ENCODE peak calls at places on chromosomes 7 and 10, in nine cellular contexts. Z is spleen, S is upper lobe of left lung, L is suprapubic skin, Y is stomach, A is HCT116, H is GM12891, M is transverse colon, X is breast epithelium. K is an unnamed sample.

GRCh38 chr7:51054231-51054630 is 262.4 kb downstream of the COBL start:
- DNase-seq in Z (no peak), S (peak; percentile 44), L (no peak), Y (no peak), A (no peak), H (no peak), M (no peak), X (no peak), K (no peak)

GRCh38 chr7:22865607-22865970 is 42.9 kb upstream of the TOMM7 start:
- DNase-seq in Z (no peak), S (no peak), L (no peak), Y (no peak), A (no peak), H (no peak), M (no peak), X (no peak), K (no peak)

GRCh38 chr10:125783957-125784356 is 8.3 kb upstream of the MMP21 start:
- DNase-seq in Z (no peak), S (no peak), L (no peak), Y (no peak), A (no peak), H (no peak), M (no peak), X (no peak), K (no peak)

GRCh38 chr10:97291357-97292096 is 910 bp downstream of the ARHGAP19 start:
- DNase-seq in Z (no peak), S (no peak), L (no peak), Y (no peak), A (no peak), H (no peak), M (no peak), X (no peak), K (no peak)

GRCh38 chr7:146499970-146500369 is 383.4 kb downstream of the CNTNAP2 start:
- DNase-seq in Z (no peak), S (no peak), L (no peak), Y (no peak), A (no peak), H (no peak), M (no peak), X (no peak), K (no peak)

GRCh38 chr10:96271017-96271815 is at the start of gene BLNK:
- DNase-seq in Z (peak; percentile 82), S (no peak), L (peak; percentile 76), Y (peak; percentile 90), A (no peak), H (no peak), M (peak; percentile 86), X (peak; percentile 80), K (peak; percentile 27)

GRCh38 chr10:79050896-79051555 is 17.7 kb upstream of the ZMIZ1 start:
- DNase-seq in Z (peak; percentile 30), S (no peak), L (peak; percentile 44), Y (no peak), A (no peak), H (no peak), M (no peak), X (no peak), K (no peak)

GRCh38 chr10:75544923-75545322 is 113.5 kb downstream of the LRMDA start:
- DNase-seq in Z (no peak), S (no peak), L (no peak), Y (no peak), A (no peak), H (no peak), M (no peak), X (no peak), K (no peak)

GRCh38 chr7:81285142-81285871 is 366.5 kb upstream of the SEMA3C start:
- DNase-seq in Z (no peak), S (no peak), L (no peak), Y (no peak), A (peak; percentile 6), H (no peak), M (no peak), X (no peak), K (no peak)

GRCh38 chr10:80072584-80072983 is 5.9 kb upstream of the TMEM254 start:
- DNase-seq in Z (no peak), S (no peak), L (no peak), Y (no peak), A (no peak), H (no peak), M (no peak), X (no peak), K (no peak)

GRCh38 chr7:816300-816750 is 16.0 kb upstream of the SUN1 start:
- DNase-seq in Z (peak; percentile 98), S (peak; percentile 100), L (peak; percentile 98), Y (peak; percentile 99), A (peak; percentile 93), H (peak; percentile 99), M (peak; percentile 98), X (peak; percentile 98), K (peak; percentile 98)

GRCh38 chr7:820341-820740 is 11.9 kb upstream of the SUN1 start:
- DNase-seq in Z (no peak), S (no peak), L (no peak), Y (no peak), A (no peak), H (no peak), M (no peak), X (no peak), K (no peak)

GRCh38 chr7:818031-818699 is 14.1 kb upstream of the SUN1 start:
- DNase-seq in Z (peak; percentile 54), S (no peak), L (no peak), Y (no peak), A (peak; percentile 36), H (no peak), M (no peak), X (no peak), K (no peak)

GRCh38 chr7:815284-816216 is 16.7 kb upstream of the SUN1 start:
- DNase-seq in Z (peak; percentile 86), S (peak; percentile 89), L (no peak), Y (no peak), A (no peak), H (peak; percentile 36), M (peak; percentile 46), X (no peak), K (no peak)

GRCh38 chr7:816751-817671 is 15.3 kb upstream of the SUN1 start:
- DNase-seq in Z (peak; percentile 90), S (peak; percentile 89), L (no peak), Y (no peak), A (no peak), H (no peak), M (peak; percentile 37), X (peak; percentile 51), K (peak; percentile 43)
- TF ChIP-seq POLR2AphosphoS5 in Z (peak; percentile 25), S (no peak), L (no peak), Y (no peak), A (no peak), H (no peak), M (no peak), X (no peak), K (no peak)

GRCh38 chr7:128740996-128741395 is 1.8 kb downstream of the CALU start:
- DNase-seq in Z (no peak), S (no peak), L (no peak), Y (no peak), A (no peak), H (no peak), M (no peak), X (no peak), K (no peak)
- TF ChIP-seq POLR2A in Z (no peak), S (no peak), L (no peak), Y (no peak), A (no peak), H (no peak), M (no peak), X (no peak), K (no peak)

DNA sequence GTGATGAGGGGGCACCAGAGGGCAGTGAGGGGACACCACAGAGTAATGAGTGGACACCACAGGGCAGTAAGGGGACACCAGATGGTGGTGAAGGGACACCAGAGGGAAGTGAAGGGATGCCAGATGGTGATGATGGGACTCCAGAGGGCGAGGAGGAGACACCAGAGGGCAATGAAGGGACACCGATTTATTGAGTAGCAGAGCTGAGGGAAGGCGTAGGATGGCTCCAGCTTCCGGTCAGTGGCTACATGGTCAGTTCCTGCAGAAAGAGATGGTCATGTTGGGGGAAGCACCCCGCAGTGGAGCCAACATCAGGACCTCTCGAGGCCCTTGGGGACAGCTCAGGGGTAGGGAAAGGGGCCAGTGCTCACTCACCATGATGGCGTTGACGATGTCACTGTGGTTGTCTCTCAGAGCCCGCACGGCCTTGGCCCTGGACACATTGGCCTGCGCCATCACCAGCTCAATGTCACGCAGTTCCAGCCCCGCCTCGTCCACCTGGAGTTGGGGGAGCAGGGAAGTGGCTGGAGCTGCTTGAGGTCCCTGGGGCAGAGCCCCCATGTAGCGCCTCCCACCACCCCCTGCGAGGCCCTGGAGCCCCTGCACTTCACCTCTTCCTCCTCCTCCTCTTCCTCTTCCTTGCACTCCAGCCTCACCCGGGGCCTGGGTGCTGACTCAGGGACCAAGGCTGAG is 8.4 kb downstream of the NACAD start:
- DNase-seq in Z (no peak), S (no peak), L (no peak), Y (no peak), A (no peak), H (no peak), M (no peak), X (no peak), K (no peak)
- TF ChIP-seq POLR2AphosphoS5 in Z (peak; percentile 65), S (no peak), L (no peak), Y (no peak), A (no peak), H (no peak), M (no peak), X (no peak), K (no peak)

DNA sequence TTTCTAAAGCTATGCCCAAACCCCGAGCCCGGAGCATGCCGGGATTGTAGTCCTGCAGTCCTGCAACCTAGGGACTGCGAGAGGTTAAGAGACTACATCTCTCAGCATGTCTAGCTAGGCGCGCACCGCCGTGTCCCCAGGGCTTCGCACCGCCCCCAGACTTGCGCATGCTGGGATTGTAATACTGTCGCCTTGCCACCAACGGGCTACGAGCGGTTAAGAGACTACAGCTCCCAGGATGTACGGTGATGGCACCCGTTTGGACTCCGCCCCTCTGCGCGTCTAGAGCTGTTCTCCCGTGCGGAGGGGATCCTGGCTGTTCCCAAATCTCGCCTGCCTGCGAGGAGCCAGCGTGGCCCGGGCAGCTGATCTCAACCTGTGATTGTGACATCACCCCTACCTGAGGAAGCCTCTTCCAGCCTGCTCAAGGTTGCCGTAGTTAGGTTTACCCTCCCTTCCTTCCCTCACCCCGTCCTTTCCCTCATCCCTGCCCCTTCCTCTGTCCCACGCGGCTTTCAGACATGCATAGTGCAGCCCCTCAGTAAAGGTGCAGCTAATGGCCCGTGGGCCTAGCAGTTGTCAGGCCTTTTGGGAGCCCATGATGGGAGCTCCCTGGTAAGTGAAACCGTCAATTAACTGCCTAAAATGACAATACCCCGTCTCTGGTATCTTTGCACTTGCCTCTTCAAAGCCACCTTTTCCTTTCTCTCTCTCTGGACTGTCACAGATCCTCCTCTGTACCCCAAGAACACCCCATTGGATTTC is 6.3 kb upstream of the ZNF736 start:
- DNase-seq in Z (peak; percentile 99), S (peak; percentile 94), L (peak; percentile 95), Y (peak; percentile 92), A (no peak), H (peak; percentile 47), M (peak; percentile 96), X (peak; percentile 95), K (peak; percentile 41)
- TF ChIP-seq POLR2A in Z (peak; percentile 44), S (peak; percentile 57), L (peak; percentile 6), Y (no peak), A (no peak), H (no peak), M (peak; percentile 56), X (no peak), K (no peak)

K was measured in GM12892.